ENCODE peak calls at places on chromosomes 2 and 18, in four cellular contexts. B is astrocyte, G is GM12865, A is cardiac fibroblast. C is an unnamed sample.

GRCh38 chr2:209933499-209934458 is 68.7 kb upstream of the RPE start:
- DNase-seq in B (peak), G (no peak), A (peak), C (peak)

GRCh38 chr18:32930695-32931301 is 158.0 kb upstream of the KLHL14 start:
- DNase-seq in B (peak), G (peak), A (peak), C (peak)

GRCh38 chr18:79697976-79698375 is 18.4 kb downstream of the CTDP1 start:
- DNase-seq in B (no peak), G (no peak), A (no peak), C (no peak)

GRCh38 chr2:46828039-46828438 is 87.6 kb downstream of the MCFD2 start:
- DNase-seq in B (no peak), G (no peak), A (no peak), C (no peak)

GRCh38 chr2:221999702-222000101 is 299.1 kb downstream of the PAX3 start:
- DNase-seq in B (peak), G (no peak), A (peak), C (peak)

GRCh38 chr18:22930089-22930713 is 2.9 kb upstream of the RBBP8 start:
- DNase-seq in B (peak), G (peak), A (peak), C (no peak)

GRCh38 chr2:46096272-46096671 is 200.9 kb upstream of the EPAS1 start:
- DNase-seq in B (peak), G (no peak), A (peak), C (no peak)

GRCh38 chr2:135829420-135829983 is 7.5 kb downstream of the LCT start:
- DNase-seq in B (no peak), G (no peak), A (no peak), C (no peak)

GRCh38 chr2:166637051-166637450 is 143.0 kb upstream of the SCN7A start:
- DNase-seq in B (no peak), G (no peak), A (peak), C (no peak)

DNA sequence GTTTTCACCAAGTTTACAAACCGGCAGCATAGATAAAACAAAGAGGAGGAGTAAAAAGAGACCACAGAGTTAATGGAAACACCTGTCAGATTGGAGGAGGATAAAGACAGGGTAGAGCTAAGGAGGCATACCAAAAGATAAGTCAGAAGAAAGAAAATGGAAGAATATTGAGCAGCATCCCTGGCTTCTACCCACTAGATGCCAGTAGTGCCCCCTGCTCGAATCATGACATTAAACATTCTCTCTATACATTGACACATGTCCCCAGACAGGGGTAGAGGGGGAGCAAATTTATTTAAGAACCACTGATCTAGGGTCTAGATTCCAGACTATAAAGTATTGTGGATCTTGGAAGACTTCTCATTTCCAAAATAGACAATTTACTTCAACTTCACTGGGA is 159.8 kb upstream of the ETAA1 start:
- DNase-seq in B (no peak), G (no peak), A (peak), C (no peak)
- TF ChIP-seq CTCF in B (no peak), G (no peak), A (peak), C (peak)

GRCh38 chr2:172228177-172228785 is 125.6 kb upstream of the DLX2 start:
- DNase-seq in B (no peak), G (no peak), A (no peak), C (peak)

GRCh38 chr2:172225786-172226185 is 123.1 kb upstream of the DLX2 start:
- DNase-seq in B (no peak), G (no peak), A (no peak), C (no peak)

GRCh38 chr2:172227719-172228118 is 125.0 kb upstream of the DLX2 start:
- DNase-seq in B (no peak), G (no peak), A (no peak), C (no peak)

GRCh38 chr2:172229125-172229524 is 126.4 kb upstream of the DLX2 start:
- DNase-seq in B (no peak), G (no peak), A (no peak), C (no peak)

DNA sequence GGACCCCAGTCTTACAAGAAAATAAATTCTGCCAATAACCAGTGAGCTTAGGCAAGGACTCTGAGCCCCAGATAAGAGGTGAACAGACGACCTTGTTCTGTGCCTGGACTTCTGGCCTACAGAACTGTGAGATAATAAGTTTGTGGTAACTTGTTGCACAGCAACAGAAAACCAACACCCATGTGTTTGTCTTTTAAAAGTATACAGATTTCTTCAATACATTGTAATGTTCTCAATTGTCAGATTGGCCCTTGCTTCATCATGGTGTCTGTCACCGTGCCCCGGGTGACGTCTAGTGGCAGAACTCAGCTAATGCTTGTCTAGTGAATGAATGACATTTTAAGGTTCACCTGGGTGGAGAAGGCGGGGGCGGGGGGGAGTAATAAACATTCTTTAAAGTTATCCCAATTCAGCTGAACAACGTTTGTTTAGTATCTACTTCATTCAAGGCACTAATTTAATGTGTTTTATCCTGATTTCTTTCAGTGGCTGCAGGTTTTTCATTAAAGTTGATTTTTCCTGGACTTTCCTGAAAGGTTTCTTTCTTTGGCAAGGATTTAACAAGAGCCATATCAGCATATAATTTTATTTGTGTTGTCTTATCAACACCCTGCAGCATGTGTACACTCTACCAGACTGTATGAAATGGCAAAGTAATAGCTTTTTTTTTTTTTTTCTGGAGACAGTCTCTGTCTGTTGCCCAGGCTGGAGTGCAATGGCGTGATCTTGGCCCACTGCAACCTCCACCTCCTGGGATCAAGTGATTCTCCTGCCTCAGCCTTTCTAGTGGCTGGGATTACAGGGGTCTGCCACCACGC is 123.8 kb upstream of the DLX2 start:
- DNase-seq in B (no peak), G (no peak), A (no peak), C (peak)
- TF ChIP-seq CTCF in B (no peak), G (peak), A (no peak), C (peak)

DNA sequence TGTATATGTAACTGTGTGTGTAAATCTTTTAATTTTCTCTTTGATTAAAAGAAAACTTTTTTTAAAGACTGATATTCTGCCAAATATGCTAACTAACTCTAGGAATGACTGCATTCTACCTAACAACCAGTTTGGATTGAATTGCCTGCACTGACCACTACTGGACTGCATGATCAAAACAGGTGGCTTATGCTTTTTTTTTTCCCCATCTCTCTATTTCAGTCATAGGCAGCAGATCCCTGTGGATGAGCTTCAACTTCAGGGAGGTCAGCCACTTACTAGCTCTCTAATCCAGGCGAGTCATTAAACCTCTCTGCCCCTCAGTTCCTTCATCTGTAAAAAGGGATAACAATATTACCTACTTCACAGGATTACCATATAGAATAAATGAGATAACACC is 138.6 kb upstream of the SERTAD2 start:
- DNase-seq in B (no peak), G (no peak), A (peak), C (no peak)
- TF ChIP-seq CTCF in B (no peak), G (no peak), A (no peak), C (no peak)

GRCh38 chr2:73291093-73291460 is 2.3 kb downstream of the EGR4 start:
- DNase-seq in B (peak), G (peak), A (peak), C (no peak)

GRCh38 chr2:73290049-73290839 is 3.1 kb downstream of the EGR4 start:
- DNase-seq in B (peak), G (peak), A (peak), C (no peak)

GRCh38 chr2:73292316-73292905 is 937 bp downstream of the EGR4 start:
- DNase-seq in B (no peak), G (no peak), A (no peak), C (no peak)

GRCh38 chr2:73291461-73292315 is 1.7 kb downstream of the EGR4 start:
- DNase-seq in B (no peak), G (no peak), A (peak), C (peak)

DNA sequence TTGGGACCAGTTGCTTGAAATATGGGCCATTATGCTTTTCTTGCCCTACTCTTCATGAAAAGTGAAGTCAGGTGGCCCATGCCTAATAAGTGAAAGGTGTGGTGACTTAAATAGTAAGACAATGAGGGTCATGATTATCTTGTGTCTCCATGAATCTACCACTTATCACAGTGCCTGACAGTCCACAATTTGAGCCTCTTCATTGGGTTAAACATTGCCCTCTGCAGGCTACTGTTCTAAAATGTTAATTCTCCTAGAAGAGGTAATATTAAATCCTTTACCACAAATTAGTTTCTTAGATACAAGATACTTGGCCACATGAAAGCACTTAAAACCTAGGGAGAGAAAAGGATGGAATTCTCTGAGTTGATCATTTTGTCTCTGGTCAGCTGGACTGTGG is 4.0 kb downstream of the EGR4 start:
- DNase-seq in B (no peak), G (no peak), A (no peak), C (no peak)
- TF ChIP-seq CTCF in B (no peak), G (no peak), A (no peak), C (peak)

GRCh38 chr2:86046985-86047384 is 58.7 kb downstream of the POLR1A start:
- DNase-seq in B (peak), G (no peak), A (no peak), C (no peak)
- TF ChIP-seq CTCF in B (no peak), G (no peak), A (no peak), C (no peak)

C was measured in foreskin keratinocyte.